ENCODE peak calls at places on chromosome 3, in four cellular contexts. O is upper lobe of right lung; F is choroid plexus epithelial cell; G is CD8-positive, alpha-beta T cell. L is an unnamed sample.

GRCh38 chr3:24495334-24495994 is 814 bp upstream of the THRB start:
- DNase-seq in O (peak), F (no peak), G (no peak), L (no peak)

GRCh38 chr3:39780352-39780751 is 29.1 kb upstream of the MYRIP start:
- DNase-seq in O (no peak), F (no peak), G (no peak), L (no peak)

GRCh38 chr3:72816843-72817485 is 31.3 kb downstream of the SHQ1 start:
- DNase-seq in O (no peak), F (no peak), G (no peak), L (no peak)

GRCh38 chr3:189954733-189955665 is 165.7 kb downstream of the P3H2 start:
- DNase-seq in O (no peak), F (peak), G (no peak), L (no peak)

GRCh38 chr3:142987080-142987700 is 14.2 kb upstream of the U2SURP start:
- DNase-seq in O (no peak), F (peak), G (no peak), L (peak)

GRCh38 chr3:31802981-31803380 is 178.1 kb downstream of the OSBPL10 start:
- DNase-seq in O (no peak), F (no peak), G (no peak), L (no peak)

GRCh38 chr3:122794779-122795673 is at the start of gene SLC49A4:
- DNase-seq in O (peak), F (peak), G (peak), L (peak)

GRCh38 chr3:37752661-37753055 is 109.0 kb upstream of the CTDSPL start:
- DNase-seq in O (no peak), F (no peak), G (no peak), L (no peak)

GRCh38 chr3:107633327-107634141 is 110.8 kb downstream of the BBX start:
- DNase-seq in O (no peak), F (no peak), G (no peak), L (no peak)

GRCh38 chr3:171077261-171077660 is 50.7 kb upstream of the SLC2A2 start:
- DNase-seq in O (no peak), F (no peak), G (no peak), L (no peak)

GRCh38 chr3:166304509-166305063 is 467.4 kb upstream of the BCHE start:
- DNase-seq in O (no peak), F (no peak), G (no peak), L (peak)

GRCh38 chr3:38039899-38040261 is 872 bp downstream of the DLEC1 start:
- DNase-seq in O (peak), F (peak), G (peak), L (no peak)

GRCh38 chr3:16769525-16769924 is 115.2 kb upstream of the PLCL2 start:
- DNase-seq in O (no peak), F (no peak), G (no peak), L (no peak)

GRCh38 chr3:183100376-183100775 is 1.1 kb upstream of the MCCC1 start:
- DNase-seq in O (no peak), F (peak), G (no peak), L (no peak)

GRCh38 chr3:24287728-24288450 is 206.8 kb downstream of the THRB start:
- DNase-seq in O (no peak), F (no peak), G (no peak), L (no peak)

DNA sequence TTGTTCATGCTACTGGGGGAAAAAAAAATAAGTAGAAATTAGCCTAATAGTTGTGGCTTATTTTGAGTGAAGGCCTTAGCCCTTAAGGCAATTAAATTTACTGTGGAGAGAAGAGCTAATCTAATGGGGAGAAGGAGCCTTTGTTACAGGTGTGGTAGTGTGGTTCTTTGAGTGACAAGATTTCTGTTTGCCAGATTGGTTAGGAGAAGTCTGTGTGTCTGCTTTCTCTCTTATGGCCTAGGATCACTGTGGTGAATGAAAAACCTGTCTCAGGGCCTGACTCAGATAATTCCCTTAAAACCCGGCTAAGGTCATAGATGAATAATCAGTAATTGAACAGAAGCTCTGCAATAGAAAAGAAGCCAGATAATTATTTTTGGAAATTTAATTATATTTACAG is 27.0 kb downstream of the OPA1 start:
- DNase-seq in O (no peak), F (no peak), G (no peak), L (no peak)
- TF ChIP-seq CTCF in O (no peak), F (no peak), G (no peak), L (no peak)

GRCh38 chr3:47850803-47851417 is 48.0 kb downstream of the DHX30 start:
- DNase-seq in O (no peak), F (peak), G (no peak), L (no peak)

GRCh38 chr3:47851888-47852603 is 49.1 kb downstream of the DHX30 start:
- DNase-seq in O (no peak), F (no peak), G (no peak), L (no peak)

GRCh38 chr3:47854267-47854666 is 51.3 kb downstream of the DHX30 start:
- DNase-seq in O (no peak), F (no peak), G (no peak), L (no peak)

GRCh38 chr3:47854720-47855455 is 52.0 kb downstream of the DHX30 start:
- DNase-seq in O (no peak), F (no peak), G (no peak), L (no peak)

GRCh38 chr3:47852604-47853397 is 49.9 kb downstream of the DHX30 start:
- DNase-seq in O (no peak), F (no peak), G (no peak), L (no peak)
- TF ChIP-seq CTCF in O (no peak), F (no peak), G (no peak), L (no peak)

DNA sequence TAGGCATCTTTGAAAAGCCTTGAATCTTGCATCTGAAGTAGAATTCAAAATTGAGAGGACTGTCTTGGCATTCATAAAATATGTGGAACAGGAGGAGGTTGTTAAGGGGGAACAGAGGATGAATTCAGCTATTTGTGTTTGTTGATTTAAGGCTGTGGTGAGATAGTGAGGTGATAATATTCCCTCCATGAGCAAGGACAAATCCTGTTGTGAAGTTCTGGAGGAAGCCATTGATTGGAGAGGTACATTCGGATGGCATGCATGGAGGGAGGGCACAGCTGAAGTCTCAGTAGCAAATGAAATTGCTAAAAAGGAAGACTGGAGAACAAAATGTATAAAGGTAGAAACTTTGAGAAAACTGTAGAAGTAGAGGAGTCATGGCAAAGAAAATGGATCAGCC is 443.8 kb downstream of the NLGN1 start:
- DNase-seq in O (no peak), F (peak), G (no peak), L (no peak)
- TF ChIP-seq CTCF in O (no peak), F (no peak), G (no peak), L (no peak)

GRCh38 chr3:156174229-156174847 is 54.0 kb downstream of the KCNAB1 start:
- DNase-seq in O (no peak), F (peak), G (no peak), L (peak)
- TF ChIP-seq CTCF in O (no peak), F (peak), G (no peak), L (peak)

DNA sequence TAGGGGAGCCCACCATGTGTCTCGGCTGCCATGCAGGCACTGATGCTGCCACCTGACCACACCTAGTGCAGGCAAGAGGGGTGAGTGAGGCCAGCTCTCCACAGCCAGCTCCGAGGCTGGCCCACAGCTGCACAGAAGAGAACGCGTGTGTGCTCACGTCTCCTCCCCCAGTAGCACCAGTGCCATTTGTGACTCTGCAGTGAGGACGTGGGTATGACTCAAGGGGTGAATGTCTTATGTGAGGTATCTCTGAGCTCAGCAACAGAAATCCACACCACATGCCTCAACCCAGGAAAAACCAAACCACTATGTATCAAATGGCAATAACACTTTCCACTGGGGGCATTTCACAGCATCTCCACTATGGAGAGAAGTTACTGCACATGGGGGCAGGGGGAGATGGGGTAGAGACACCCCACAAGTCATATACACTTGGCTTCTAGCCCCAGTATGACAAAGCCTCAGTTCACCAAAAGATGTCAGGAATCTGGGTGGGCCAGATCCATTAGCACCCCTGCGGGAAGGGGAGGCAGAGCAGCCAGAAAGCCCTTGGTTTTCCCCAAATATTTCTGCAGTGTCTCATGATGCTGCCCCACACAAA is 87.6 kb downstream of the LRIG1 start:
- DNase-seq in O (no peak), F (peak), G (no peak), L (no peak)
- TF ChIP-seq CTCF in O (no peak), F (no peak), G (no peak), L (no peak)

GRCh38 chr3:30527720-30528119 is 78.7 kb upstream of the TGFBR2 start:
- DNase-seq in O (no peak), F (peak), G (no peak), L (no peak)

GRCh38 chr3:30526031-30526430 is 80.4 kb upstream of the TGFBR2 start:
- DNase-seq in O (no peak), F (no peak), G (no peak), L (peak)

GRCh38 chr3:30527186-30527585 is 79.2 kb upstream of the TGFBR2 start:
- DNase-seq in O (no peak), F (no peak), G (no peak), L (no peak)

GRCh38 chr3:30523366-30523765 is 83.0 kb upstream of the TGFBR2 start:
- DNase-seq in O (no peak), F (no peak), G (no peak), L (no peak)

DNA sequence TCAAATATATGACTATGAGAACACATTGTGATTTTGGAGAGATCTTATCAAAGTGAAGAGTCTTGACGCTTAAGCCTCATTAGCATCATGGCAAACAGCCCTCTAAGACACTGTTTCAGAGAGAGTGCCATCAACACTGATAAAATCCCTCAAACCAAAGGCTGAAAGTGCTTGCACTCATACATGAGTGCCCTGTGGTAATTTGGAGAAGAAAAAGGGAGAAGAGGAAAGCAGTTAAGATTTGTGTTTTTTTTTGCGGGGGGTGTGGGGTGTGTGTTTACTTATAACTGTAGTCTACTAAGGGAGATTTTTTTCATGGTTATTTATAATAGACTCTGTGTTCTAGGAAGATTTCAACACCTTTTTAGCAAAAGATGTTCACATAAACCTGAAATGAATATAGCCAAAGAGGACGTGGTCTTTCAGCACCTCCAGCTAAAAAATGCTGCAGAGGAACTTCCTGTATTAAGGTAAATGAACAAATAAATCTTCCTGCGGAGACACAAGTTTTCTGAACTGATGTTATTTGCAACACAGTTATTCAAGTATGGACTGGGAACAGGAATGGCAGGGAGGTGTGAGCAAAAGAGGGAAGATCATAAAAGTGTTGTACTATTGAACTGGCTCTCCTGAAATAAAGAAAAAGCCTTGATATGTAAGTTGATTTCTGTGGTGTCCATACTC is 81.9 kb upstream of the TGFBR2 start:
- DNase-seq in O (no peak), F (no peak), G (no peak), L (no peak)
- TF ChIP-seq CTCF in O (no peak), F (no peak), G (no peak), L (no peak)

GRCh38 chr3:53533486-53533885 is 39.1 kb downstream of the CACNA1D start:
- DNase-seq in O (no peak), F (no peak), G (no peak), L (no peak)

GRCh38 chr3:53534996-53535395 is 40.6 kb downstream of the CACNA1D start:
- DNase-seq in O (no peak), F (no peak), G (no peak), L (peak)

GRCh38 chr3:53530205-53530604 is 35.8 kb downstream of the CACNA1D start:
- DNase-seq in O (no peak), F (no peak), G (no peak), L (no peak)

GRCh38 chr3:53534216-53534615 is 39.8 kb downstream of the CACNA1D start:
- DNase-seq in O (no peak), F (no peak), G (no peak), L (no peak)

GRCh38 chr3:53531749-53532148 is 37.3 kb downstream of the CACNA1D start:
- DNase-seq in O (no peak), F (no peak), G (no peak), L (no peak)
- TF ChIP-seq CTCF in O (peak), F (no peak), G (no peak), L (no peak)

L was measured in A673.